ENCODE peak calls at places on chromosome 5, in seven cellular contexts. K is heart left ventricle, A is cardiac muscle cell, Z is GM23338, T is psoas muscle, D is Panc1, L is transverse colon. V is an unnamed sample.

GRCh38 chr5:156482816-156483215 is 155.9 kb downstream of the SGCD start:
- DNase-seq in L (no peak), Z (no peak), A (peak; percentile 15), K (no peak), D (no peak), T (no peak), V (no peak)

GRCh38 chr5:128081111-128081865 is 2.3 kb upstream of the SLC12A2 start:
- DNase-seq in L (no peak), A (peak; percentile 41), Z (no peak), T (no peak), K (no peak), D (no peak), V (no peak)

GRCh38 chr5:146704949-146705665 is 173.4 kb downstream of the PPP2R2B start:
- DNase-seq in Z (no peak), K (no peak), T (no peak), L (no peak), A (no peak), D (no peak), V (no peak)

GRCh38 chr5:142876817-142877216 is 106.6 kb downstream of the ARHGAP26 start:
- DNase-seq in K (no peak), T (no peak), Z (no peak), L (no peak), A (no peak), D (no peak), V (no peak)

GRCh38 chr5:63860379-63860778 is 101.9 kb downstream of the HTR1A start:
- DNase-seq in L (no peak), A (no peak), T (no peak), D (no peak), Z (peak; percentile 11), K (no peak), V (no peak)

GRCh38 chr5:90484540-90484939 is 9.9 kb downstream of the POLR3G start:
- DNase-seq in K (no peak), A (peak; percentile 27), L (no peak), T (no peak), D (no peak), Z (peak; percentile 40), V (no peak)

GRCh38 chr5:56264417-56265025 is 31.4 kb upstream of the ANKRD55 start:
- DNase-seq in Z (peak; percentile 85), A (peak; percentile 29), D (no peak), L (no peak), K (no peak), T (no peak), V (no peak)

GRCh38 chr5:146072595-146072994 is 32.8 kb downstream of the PLAC8L1 start:
- DNase-seq in Z (peak; percentile 55), K (no peak), T (no peak), A (no peak), D (no peak), L (no peak), V (no peak)

GRCh38 chr5:108432024-108432423 is 50.1 kb upstream of the FBXL17 start:
- DNase-seq in K (no peak), T (no peak), D (no peak), Z (no peak), A (no peak), L (no peak), V (no peak)

GRCh38 chr5:163696270-163696887 is 191.0 kb downstream of the MAT2B start:
- DNase-seq in Z (peak; percentile 88), A (peak; percentile 87), K (no peak), L (peak; percentile 25), D (peak; percentile 42), T (no peak), V (peak; percentile 68)

GRCh38 chr5:41843456-41844112 is 26.6 kb downstream of the OXCT1 start:
- DNase-seq in T (no peak), D (no peak), K (no peak), A (peak; percentile 84), Z (peak; percentile 78), L (peak; percentile 9), V (peak; percentile 54)

GRCh38 chr5:17187401-17187800 is 30.0 kb upstream of the BASP1 start:
- DNase-seq in A (no peak), K (no peak), L (no peak), D (no peak), T (no peak), Z (no peak), V (no peak)

GRCh38 chr5:71587709-71588532 is 781 bp downstream of the MCCC2 start:
- DNase-seq in L (no peak), T (no peak), Z (peak; percentile 48), A (peak; percentile 55), D (no peak), K (no peak), V (no peak)

GRCh38 chr5:154757647-154758406 is 2.6 kb downstream of the LARP1 start:
- DNase-seq in L (peak; percentile 18), K (no peak), D (no peak), A (peak; percentile 38), Z (no peak), T (no peak), V (no peak)

GRCh38 chr5:79931866-79932265 is 59.2 kb downstream of the MTX3 start:
- DNase-seq in D (no peak), Z (no peak), T (no peak), K (no peak), A (no peak), L (no peak), V (no peak)

GRCh38 chr5:112183103-112183634 is 235.9 kb downstream of the EPB41L4A start:
- DNase-seq in L (no peak), A (peak; percentile 44), K (no peak), D (no peak), Z (peak; percentile 56), T (no peak), V (no peak)

GRCh38 chr5:113274836-113275414 is 159.9 kb downstream of the TSSK1B start:
- DNase-seq in K (peak; percentile 25), A (no peak), T (no peak), L (no peak), D (no peak), Z (peak; percentile 54), V (no peak)

GRCh38 chr5:162393555-162393954 is 326.0 kb downstream of the GABRG2 start:
- DNase-seq in T (no peak), A (no peak), D (no peak), K (no peak), Z (no peak), L (no peak), V (no peak)

GRCh38 chr5:170614071-170614490 is 110.3 kb downstream of the KCNIP1 start:
- DNase-seq in L (no peak), T (no peak), A (no peak), D (no peak), K (no peak), Z (no peak), V (no peak)

GRCh38 chr5:55509768-55510522 is 24.8 kb downstream of the PLPP1 start:
- DNase-seq in K (no peak), L (peak; percentile 42), A (peak; percentile 50), Z (no peak), D (no peak), T (no peak), V (peak; percentile 82)

GRCh38 chr5:59003124-59003523 is 420.2 kb downstream of the RAB3C start:
- DNase-seq in Z (no peak), D (no peak), L (no peak), A (no peak), K (no peak), T (no peak), V (no peak)

GRCh38 chr5:122805481-122805880 is 30.6 kb downstream of the SNX2 start:
- DNase-seq in Z (no peak), D (no peak), T (no peak), K (no peak), A (peak; percentile 67), L (no peak), V (no peak)

GRCh38 chr5:176543428-176544182 is 5.5 kb upstream of the CDHR2 start:
- DNase-seq in D (no peak), A (peak; percentile 53), T (peak; percentile 87), L (peak; percentile 88), Z (peak; percentile 80), K (peak; percentile 81), V (peak; percentile 90)
- H3K4me1 ChIP-seq in D (peaks cover 39% of the 10 kb centered on the region), A (peaks cover 6% of the 10 kb centered on the region), T (peaks cover 13% of the 10 kb centered on the region), L (peaks cover 53% of the 10 kb centered on the region), Z (peaks cover 28% of the 10 kb centered on the region), K (peaks cover 4% of the 10 kb centered on the region), V (peaks cover 33% of the 10 kb centered on the region)

GRCh38 chr5:104947061-104947460 is 1384.5 kb upstream of the NUDT12 start:
- DNase-seq in D (no peak), A (no peak), K (no peak), T (no peak), Z (no peak), L (no peak), V (no peak)

GRCh38 chr5:104937591-104937990 is 1375.0 kb upstream of the NUDT12 start:
- DNase-seq in L (no peak), Z (no peak), A (no peak), K (no peak), D (no peak), T (no peak), V (no peak)

GRCh38 chr5:104941030-104941645 is 1378.5 kb upstream of the NUDT12 start:
- DNase-seq in K (no peak), A (no peak), D (no peak), T (no peak), L (no peak), Z (no peak), V (no peak)

DNA sequence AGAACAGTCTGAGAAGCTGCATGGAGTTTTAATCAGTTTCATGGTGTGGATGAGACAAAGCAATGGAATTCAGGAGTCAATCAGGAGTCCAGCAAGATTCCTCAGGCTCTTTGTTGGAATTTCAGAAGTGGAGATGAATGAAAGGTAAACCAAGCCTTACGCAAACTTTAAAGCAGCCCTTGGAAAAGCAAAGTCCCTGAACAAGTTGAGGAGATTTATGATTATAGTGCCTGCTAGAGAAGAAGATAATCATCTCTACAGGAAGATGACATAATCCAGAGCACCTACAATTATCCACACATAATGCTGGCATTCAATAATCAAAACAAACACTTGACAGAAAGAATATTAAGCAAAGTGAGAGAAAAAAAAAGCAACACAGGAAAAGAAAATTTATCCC is 1380.1 kb upstream of the NUDT12 start:
- DNase-seq in A (no peak), Z (no peak), L (no peak), K (no peak), T (no peak), D (no peak), V (no peak)
- H3K4me3 ChIP-seq in A (no peak overlapping the region), Z (no peak overlapping the region), L (no peak overlapping the region), K (no peak overlapping the region), T (no peak overlapping the region), D (no peak overlapping the region), V (no peak overlapping the region)

DNA sequence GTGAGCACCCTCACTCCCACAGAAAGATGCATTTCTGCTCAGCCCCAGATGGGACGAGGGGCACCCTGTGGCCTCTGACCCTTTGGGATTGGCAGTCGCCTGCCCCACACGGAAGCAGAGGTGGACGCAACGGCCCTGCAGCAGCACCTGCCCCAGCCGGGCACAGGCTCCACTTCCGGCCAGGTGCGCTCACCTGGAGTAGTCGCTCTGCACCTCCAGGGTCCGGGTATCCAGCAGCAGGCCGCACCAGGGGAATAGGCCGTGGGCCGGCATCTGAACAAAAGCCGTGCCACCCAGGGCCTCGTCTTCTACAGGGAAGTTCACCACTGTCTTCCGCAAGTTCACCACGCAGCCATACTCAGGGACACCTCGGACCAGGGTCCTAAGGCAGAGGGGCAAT is 30.7 kb downstream of the TERT start:
- DNase-seq in T (no peak), D (no peak), K (no peak), A (no peak), Z (no peak), L (no peak), V (no peak)
- TF ChIP-seq CTCF in T (no peak), D (no peak), K (no peak), A (no peak), Z (no peak), L (no peak), V (no peak)

DNA sequence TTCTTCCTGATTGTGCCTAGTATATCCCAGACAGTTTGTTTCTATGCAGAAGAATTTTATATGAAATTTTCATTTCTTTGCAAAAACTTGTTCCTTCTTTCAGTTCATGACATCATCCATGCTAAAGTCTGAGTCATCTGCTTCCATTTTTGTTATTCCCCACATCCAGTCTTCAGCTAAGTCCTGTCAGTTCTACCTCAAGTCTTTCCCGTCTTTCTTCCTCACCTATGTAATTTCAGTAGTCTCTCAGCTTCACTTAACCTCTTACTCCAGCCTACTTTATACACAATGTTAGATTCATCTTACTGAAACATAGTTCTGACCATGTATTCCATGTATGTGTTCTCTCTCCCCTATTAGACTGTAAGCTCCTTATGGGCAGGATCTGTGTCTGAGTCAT is 39.2 kb downstream of the G3BP1 start:
- DNase-seq in T (no peak), L (no peak), A (no peak), D (no peak), Z (no peak), K (no peak), V (no peak)
- H3K4me1 ChIP-seq in T (peaks cover 39% of the 10 kb centered on the region), L (peaks cover 4% of the 10 kb centered on the region), A (no peaks in the 10 kb centered on the region), D (no peaks in the 10 kb centered on the region), Z (peaks cover 5% of the 10 kb centered on the region), K (no peaks in the 10 kb centered on the region), V (no peaks in the 10 kb centered on the region)

V was measured in mucosa of descending colon.